ENCODE peak calls at places on chromosomes 5 and 9, in eight cellular contexts. E is stomach; N is hepatocyte; M is gastrocnemius medialis; Q is IMR-90; J is AG04450; A is ovary; Y is CD8-positive, alpha-beta T cell. U is an unnamed sample.
A peak's percentile ranks its signal among the peaks of the same experiment; 100 is the strongest.

GRCh38 chr5:36373527-36374086 is 71.9 kb upstream of the RANBP3L start:
- DNase-seq in J (no peak), N (peak; percentile 64), Q (peak; percentile 38), M (peak; percentile 62), Y (no peak), A (no peak), E (peak; percentile 37), U (peak; percentile 63)

GRCh38 chr5:141507387-141508091 is 18.7 kb downstream of the PCDHGC5 start:
- DNase-seq in A (peak; percentile 63), M (peak; percentile 53), E (no peak), N (peak; percentile 52), J (peak; percentile 83), Y (no peak), Q (peak; percentile 94), U (peak; percentile 61)

GRCh38 chr5:116699348-116699747 is 124.7 kb upstream of the SEMA6A start:
- DNase-seq in Q (no peak), M (no peak), Y (no peak), A (no peak), E (no peak), J (no peak), N (no peak), U (no peak)

GRCh38 chr9:100595391-100596199 is 17.7 kb downstream of the CAVIN4 start:
- DNase-seq in Y (no peak), Q (peak; percentile 70), E (no peak), J (no peak), A (peak; percentile 20), M (no peak), N (peak; percentile 77), U (no peak)

GRCh38 chr5:119275146-119275872 is 80.5 kb upstream of the TNFAIP8 start:
- DNase-seq in Q (peak; percentile 61), Y (no peak), M (no peak), A (no peak), N (peak; percentile 24), J (no peak), E (no peak), U (no peak)

GRCh38 chr5:34838785-34839714 is at the start of gene TTC23L:
- DNase-seq in J (peak; percentile 37), M (peak; percentile 40), Q (peak; percentile 79), E (peak; percentile 91), Y (peak; percentile 83), N (peak; percentile 94), A (peak; percentile 88), U (peak; percentile 86)

GRCh38 chr9:2809692-2810423 is 34.0 kb downstream of the PUM3 start:
- DNase-seq in M (no peak), A (peak; percentile 43), E (no peak), J (peak; percentile 96), N (peak; percentile 74), Y (no peak), Q (peak; percentile 99), U (no peak)

GRCh38 chr5:60163762-60164161 is 270.2 kb upstream of the PDE4D start:
- DNase-seq in E (no peak), Y (no peak), A (no peak), M (no peak), Q (no peak), J (no peak), N (no peak), U (no peak)

GRCh38 chr5:40359854-40360253 is 319.9 kb upstream of the PTGER4 start:
- DNase-seq in E (no peak), M (no peak), A (no peak), N (no peak), J (no peak), Y (no peak), Q (no peak), U (no peak)

GRCh38 chr5:112077180-112077579 is 320.2 kb upstream of the NREP start:
- DNase-seq in M (no peak), N (no peak), A (no peak), Q (peak; percentile 52), E (no peak), J (no peak), Y (no peak), U (no peak)

GRCh38 chr9:79395691-79396558 is 175.8 kb upstream of the TLE4 start:
- DNase-seq in J (no peak), Q (no peak), M (no peak), E (no peak), A (no peak), Y (no peak), N (no peak), U (no peak)

GRCh38 chr9:93132287-93132927 is 1.6 kb downstream of the NINJ1 start:
- DNase-seq in N (no peak), E (peak; percentile 75), Y (no peak), A (peak; percentile 79), M (no peak), J (no peak), Q (no peak), U (peak; percentile 63)

GRCh38 chr5:94941113-94941765 is 322.8 kb downstream of the SLF1 start:
- DNase-seq in A (no peak), Q (no peak), M (no peak), Y (no peak), N (no peak), E (no peak), J (no peak), U (no peak)

GRCh38 chr9:81191222-81191621 is 498.1 kb downstream of the TLE1 start:
- DNase-seq in M (no peak), A (no peak), N (no peak), J (no peak), Q (peak; percentile 13), E (no peak), Y (no peak), U (no peak)

DNA sequence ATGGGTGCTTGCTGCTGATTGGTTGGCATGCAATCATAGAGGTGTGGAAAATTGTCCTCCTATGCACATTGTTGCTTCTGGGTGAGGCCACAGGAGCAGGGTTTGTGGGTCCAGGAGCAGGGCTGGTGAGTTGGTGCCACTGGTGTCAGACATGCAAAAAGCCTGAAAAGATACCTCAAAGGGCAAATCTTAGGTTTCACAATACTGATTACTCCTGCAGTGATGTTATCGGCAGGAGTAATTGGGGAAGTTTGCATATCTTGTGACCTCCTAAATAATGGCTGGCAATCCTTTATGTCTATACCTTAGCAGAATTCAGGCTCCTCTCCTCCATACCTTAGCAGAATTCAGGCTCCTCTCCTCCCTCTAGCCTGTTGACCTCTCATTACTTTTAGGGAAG is 25.2 kb downstream of the SLC25A48 start:
- DNase-seq in M (no peak), Y (no peak), E (no peak), Q (no peak), J (no peak), A (no peak), N (no peak), U (no peak)
- H3K27me3 ChIP-seq in M (no peaks in the 10 kb centered on the region), Y (no peaks in the 10 kb centered on the region), E (no peaks in the 10 kb centered on the region), Q (no peaks in the 10 kb centered on the region), J (peaks cover 3% of the 10 kb centered on the region), A (no peaks in the 10 kb centered on the region), N (no peaks in the 10 kb centered on the region), U (peaks cover 18% of the 10 kb centered on the region)

DNA sequence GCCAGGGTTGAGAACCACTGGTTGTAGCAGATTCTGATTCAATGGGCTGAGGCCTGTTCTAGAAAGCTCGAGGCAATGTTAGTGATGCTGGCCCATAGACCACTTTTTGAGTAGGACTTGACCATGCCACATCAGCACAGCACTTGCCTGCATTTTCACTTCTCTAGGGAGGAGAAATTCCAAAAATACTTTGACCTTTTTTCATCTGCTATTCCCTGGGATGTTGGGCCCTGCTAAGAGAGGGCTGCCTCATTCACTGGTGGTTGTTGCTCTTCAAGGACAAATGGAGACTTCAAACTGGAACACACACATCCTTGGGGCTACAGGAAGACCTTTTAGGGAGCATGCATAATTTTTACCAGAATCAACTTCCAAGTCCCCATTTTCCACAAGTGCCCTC is 12.8 kb upstream of the TGFBI start:
- DNase-seq in N (no peak), A (no peak), J (no peak), M (no peak), E (no peak), Q (no peak), Y (no peak), U (no peak)
- H3K27ac ChIP-seq in N (no peak overlapping the region), A (no peak overlapping the region), J (no peak overlapping the region), M (no peak overlapping the region), E (no peak overlapping the region), Q (peak overlapping the region; percentile 22), Y (no peak overlapping the region), U (no peak overlapping the region)

GRCh38 chr9:130939405-130939941 is 426 bp upstream of the FIBCD1 start:
- DNase-seq in E (no peak), A (no peak), Q (peak; percentile 11), N (no peak), Y (no peak), M (no peak), J (no peak), U (no peak)
- H3K27me3 ChIP-seq in E (peaks cover 97% of the 10 kb centered on the region), A (peaks cover 12% of the 10 kb centered on the region), Q (peaks cover 35% of the 10 kb centered on the region), N (peaks cover 67% of the 10 kb centered on the region), Y (peaks cover 6% of the 10 kb centered on the region), M (peaks cover 62% of the 10 kb centered on the region), J (peaks cover 37% of the 10 kb centered on the region), U (peaks cover 92% of the 10 kb centered on the region)

GRCh38 chr9:4180907-4181605 is 118.8 kb downstream of the GLIS3 start:
- DNase-seq in N (no peak), Q (no peak), M (no peak), E (no peak), J (no peak), Y (no peak), A (no peak), U (no peak)
- H3K27ac ChIP-seq in N (no peak overlapping the region), Q (no peak overlapping the region), M (no peak overlapping the region), E (no peak overlapping the region), J (no peak overlapping the region), Y (no peak overlapping the region), A (no peak overlapping the region), U (no peak overlapping the region)

GRCh38 chr5:22754155-22754554 is 99.0 kb downstream of the CDH12 start:
- DNase-seq in Q (no peak), A (no peak), J (no peak), M (no peak), Y (no peak), N (no peak), E (no peak), U (no peak)
- H3K27me3 ChIP-seq in Q (no peaks in the 10 kb centered on the region), A (no peaks in the 10 kb centered on the region), J (no peaks in the 10 kb centered on the region), M (no peaks in the 10 kb centered on the region), Y (no peaks in the 10 kb centered on the region), N (no peaks in the 10 kb centered on the region), E (no peaks in the 10 kb centered on the region), U (no peaks in the 10 kb centered on the region)

U was measured in left ventricle myocardium inferior.